ENCODE peak calls at places on chromosomes 6 and 20, in four cellular contexts. E, C, Z and L are unnamed samples.

GRCh38 chr20:31908424-31908823 is 38.0 kb downstream of the TTLL9 start:
- DNase-seq in Z (no peak), C (no peak), E (no peak), L (no peak)

GRCh38 chr6:81834141-81834621 is 81.7 kb upstream of the TENT5A start:
- DNase-seq in C (no peak), E (peak; percentile 67), Z (peak; percentile 9), L (no peak)

GRCh38 chr6:42453649-42454427 is 2.1 kb upstream of the TRERF1 start:
- DNase-seq in Z (no peak), E (peak; percentile 49), C (peak; percentile 11), L (peak; percentile 15)

GRCh38 chr6:157717266-157717870 is 105.7 kb upstream of the SNX9 start:
- DNase-seq in C (no peak), E (no peak), Z (no peak), L (no peak)

GRCh38 chr6:167764215-167764614 is 62.5 kb upstream of the AFDN start:
- DNase-seq in Z (no peak), C (no peak), E (no peak), L (no peak)

GRCh38 chr20:36647194-36648121 is 1.5 kb upstream of the SLA2 start:
- DNase-seq in E (no peak), Z (no peak), C (no peak), L (no peak)

GRCh38 chr6:42363906-42364859 is 87.5 kb downstream of the TRERF1 start:
- DNase-seq in E (no peak), Z (no peak), C (no peak), L (no peak)

GRCh38 chr6:108651287-108651686 is 90.6 kb downstream of the FOXO3 start:
- DNase-seq in C (no peak), E (no peak), Z (no peak), L (no peak)

GRCh38 chr6:7228662-7229375 is 84.2 kb downstream of the SSR1 start:
- DNase-seq in E (no peak), Z (no peak), C (no peak), L (no peak)

GRCh38 chr6:53103993-53104675 is 38.9 kb downstream of the FBXO9 start:
- DNase-seq in C (no peak), Z (no peak), E (no peak), L (no peak)

GRCh38 chr20:17479041-17479657 is 52.0 kb downstream of the BFSP1 start:
- DNase-seq in C (no peak), Z (no peak), E (no peak), L (no peak)

GRCh38 chr6:121932071-121933009 is 467.1 kb upstream of the HSF2 start:
- DNase-seq in Z (peak; percentile 50), C (no peak), E (peak; percentile 90), L (no peak)

GRCh38 chr20:61755971-61756421 is 309.7 kb downstream of the TAF4 start:
- DNase-seq in C (no peak), Z (no peak), E (no peak), L (no peak)

GRCh38 chr20:56517641-56518040 is 6.9 kb upstream of the FAM209A start:
- DNase-seq in Z (no peak), E (no peak), C (no peak), L (no peak)

GRCh38 chr6:150119256-150119655 is 23.6 kb upstream of the PPP1R14C start:
- DNase-seq in Z (no peak), E (peak; percentile 10), C (no peak), L (no peak)

GRCh38 chr6:169079650-169080049 is 174.0 kb downstream of the THBS2 start:
- DNase-seq in E (peak; percentile 35), Z (no peak), C (no peak), L (no peak)

GRCh38 chr20:9110916-9111432 is 42.1 kb downstream of the PLCB4 start:
- DNase-seq in Z (no peak), C (no peak), E (no peak), L (no peak)

GRCh38 chr6:13302751-13303667 is 25.3 kb downstream of the TBC1D7 start:
- DNase-seq in C (peak; percentile 57), E (peak; percentile 92), Z (peak; percentile 86), L (no peak)

GRCh38 chr20:50226093-50226974 is 35.7 kb downstream of the CEBPB start:
- DNase-seq in E (peak; percentile 58), C (peak; percentile 59), Z (peak; percentile 62), L (no peak)

GRCh38 chr6:22610127-22610526 is 40.8 kb downstream of the HDGFL1 start:
- DNase-seq in E (no peak), C (no peak), Z (no peak), L (no peak)

GRCh38 chr6:79373246-79373645 is 138.8 kb upstream of the HMGN3 start:
- DNase-seq in C (no peak), Z (no peak), E (no peak), L (no peak)

GRCh38 chr20:48703107-48703506 is 124.7 kb downstream of the PREX1 start:
- DNase-seq in E (no peak), C (no peak), Z (no peak), L (no peak)

GRCh38 chr20:16692442-16692841 is 37.4 kb upstream of the SNRPB2 start:
- DNase-seq in C (no peak), Z (no peak), E (no peak), L (no peak)

GRCh38 chr6:40931927-40932326 is 107.1 kb downstream of the UNC5CL start:
- DNase-seq in C (no peak), E (peak; percentile 33), Z (no peak), L (no peak)

GRCh38 chr20:59525500-59526241 is 78.7 kb upstream of the PHACTR3 start:
- DNase-seq in Z (no peak), C (peak; percentile 55), E (no peak), L (peak; percentile 65)

GRCh38 chr6:27866370-27867050 is 45.7 kb downstream of the OR2B2 start:
- DNase-seq in Z (no peak), C (peak; percentile 73), E (peak; percentile 55), L (no peak)